ENCODE peak calls at places on chromosomes 13 and 19, in seven cellular contexts. Q, M, I, R, Y, U and T are unnamed samples.

GRCh38 chr19:40502647-40503046 is 35.8 kb downstream of the SPTBN4 start:
- DNase-seq in Q (no peak), M (peak), I (no peak), R (no peak), Y (peak), U (no peak), T (no peak)

GRCh38 chr19:32287086-32287485 is 58.3 kb upstream of the ZNF507 start:
- DNase-seq in Q (no peak), M (peak), I (no peak), R (no peak), Y (no peak), U (no peak), T (no peak)

GRCh38 chr19:44890366-44891015 is 563 bp upstream of the TOMM40 start:
- DNase-seq in Q (no peak), M (peak), I (peak), R (peak), Y (no peak), U (peak), T (peak)

GRCh38 chr13:94054159-94054558 is 425.3 kb downstream of the DCT start:
- DNase-seq in Q (no peak), M (no peak), I (no peak), R (no peak), Y (no peak), U (no peak), T (no peak)

GRCh38 chr19:50224986-50225747 is 21.7 kb downstream of the MYH14 start:
- DNase-seq in Q (peak), M (no peak), I (no peak), R (peak), Y (no peak), U (no peak), T (no peak)

GRCh38 chr19:55304279-55304978 is 20.6 kb downstream of the BRSK1 start:
- DNase-seq in Q (no peak), M (peak), I (peak), R (no peak), Y (peak), U (no peak), T (no peak)

GRCh38 chr19:7534531-7534980 is 961 bp upstream of the PNPLA6 start:
- DNase-seq in Q (peak), M (peak), I (peak), R (no peak), Y (peak), U (peak), T (peak)

GRCh38 chr19:58261968-58262921 is 16.5 kb upstream of the ZNF8 start:
- DNase-seq in Q (no peak), M (no peak), I (peak), R (no peak), Y (no peak), U (no peak), T (no peak)

GRCh38 chr13:48009298-48009697 is 8.2 kb upstream of the SUCLA2 start:
- DNase-seq in Q (no peak), M (peak), I (peak), R (no peak), Y (no peak), U (peak), T (no peak)

GRCh38 chr13:42017264-42017663 is 31.2 kb upstream of the DGKH start:
- DNase-seq in Q (no peak), M (no peak), I (no peak), R (no peak), Y (no peak), U (no peak), T (no peak)

GRCh38 chr13:20566424-20566916 is 487 bp upstream of the IFT88 start:
- DNase-seq in Q (no peak), M (no peak), I (peak), R (no peak), Y (no peak), U (peak), T (peak)

GRCh38 chr13:108572782-108573211 is 56.6 kb upstream of the MYO16 start:
- DNase-seq in Q (no peak), M (no peak), I (no peak), R (no peak), Y (no peak), U (no peak), T (no peak)

GRCh38 chr13:29369060-29369743 is 226.3 kb downstream of the SLC7A1 start:
- DNase-seq in Q (no peak), M (peak), I (peak), R (no peak), Y (no peak), U (no peak), T (peak)

GRCh38 chr19:14434543-14435319 is 1.6 kb downstream of the PKN1 start:
- DNase-seq in Q (peak), M (peak), I (peak), R (peak), Y (peak), U (peak), T (peak)

GRCh38 chr19:45569619-45570421 is 14.8 kb downstream of the OPA3 start:
- DNase-seq in Q (peak), M (peak), I (peak), R (peak), Y (peak), U (no peak), T (no peak)

GRCh38 chr13:74256969-74257368 is 122.8 kb upstream of the KLF12 start:
- DNase-seq in Q (no peak), M (peak), I (no peak), R (no peak), Y (no peak), U (no peak), T (no peak)

GRCh38 chr19:919157-920050 is 2.3 kb downstream of the KISS1R start:
- DNase-seq in Q (no peak), M (no peak), I (no peak), R (no peak), Y (no peak), U (no peak), T (no peak)

GRCh38 chr13:97307882-97308624 is 85.9 kb downstream of the MBNL2 start:
- DNase-seq in Q (no peak), M (peak), I (peak), R (peak), Y (no peak), U (no peak), T (peak)

GRCh38 chr13:101267656-101268055 is 148.7 kb downstream of the NALCN start:
- DNase-seq in Q (peak), M (no peak), I (peak), R (no peak), Y (no peak), U (no peak), T (no peak)

GRCh38 chr19:42295342-42295741 is 6.6 kb upstream of the PRR19 start:
- DNase-seq in Q (peak), M (no peak), I (no peak), R (no peak), Y (no peak), U (no peak), T (no peak)

GRCh38 chr19:49749055-49749716 is 13.9 kb downstream of the TSKS start:
- DNase-seq in Q (no peak), M (peak), I (no peak), R (no peak), Y (no peak), U (no peak), T (no peak)

GRCh38 chr19:44846455-44847143 is 502 bp downstream of the NECTIN2 start:
- DNase-seq in Q (peak), M (peak), I (peak), R (no peak), Y (no peak), U (no peak), T (no peak)

GRCh38 chr13:98133949-98134348 is 8.9 kb upstream of the FARP1 start:
- DNase-seq in Q (no peak), M (no peak), I (no peak), R (no peak), Y (no peak), U (no peak), T (no peak)

GRCh38 chr13:32330438-32330837 is 15.1 kb downstream of the BRCA2 start:
- DNase-seq in Q (no peak), M (peak), I (peak), R (no peak), Y (no peak), U (peak), T (no peak)

GRCh38 chr13:36343766-36344165 is 2.4 kb downstream of the SPART start:
- DNase-seq in Q (no peak), M (no peak), I (no peak), R (no peak), Y (no peak), U (no peak), T (no peak)

GRCh38 chr19:35349614-35350521 is 2.2 kb downstream of the FFAR1 start:
- DNase-seq in Q (no peak), M (no peak), I (no peak), R (no peak), Y (no peak), U (no peak), T (no peak)

GRCh38 chr13:103272770-103273169 is 206.6 kb upstream of the SLC10A2 start:
- DNase-seq in Q (no peak), M (no peak), I (peak), R (no peak), Y (no peak), U (no peak), T (no peak)

GRCh38 chr19:6481541-6482342 is at the start of gene DENND1C:
- DNase-seq in Q (peak), M (no peak), I (no peak), R (peak), Y (peak), U (no peak), T (no peak)

GRCh38 chr13:71578048-71578447 is 289.0 kb downstream of the DACH1 start:
- DNase-seq in Q (no peak), M (no peak), I (no peak), R (no peak), Y (no peak), U (no peak), T (peak)

GRCh38 chr13:65594255-65594654 is 1635.9 kb downstream of the PCDH9 start:
- DNase-seq in Q (no peak), M (peak), I (peak), R (no peak), Y (no peak), U (no peak), T (no peak)

DNA sequence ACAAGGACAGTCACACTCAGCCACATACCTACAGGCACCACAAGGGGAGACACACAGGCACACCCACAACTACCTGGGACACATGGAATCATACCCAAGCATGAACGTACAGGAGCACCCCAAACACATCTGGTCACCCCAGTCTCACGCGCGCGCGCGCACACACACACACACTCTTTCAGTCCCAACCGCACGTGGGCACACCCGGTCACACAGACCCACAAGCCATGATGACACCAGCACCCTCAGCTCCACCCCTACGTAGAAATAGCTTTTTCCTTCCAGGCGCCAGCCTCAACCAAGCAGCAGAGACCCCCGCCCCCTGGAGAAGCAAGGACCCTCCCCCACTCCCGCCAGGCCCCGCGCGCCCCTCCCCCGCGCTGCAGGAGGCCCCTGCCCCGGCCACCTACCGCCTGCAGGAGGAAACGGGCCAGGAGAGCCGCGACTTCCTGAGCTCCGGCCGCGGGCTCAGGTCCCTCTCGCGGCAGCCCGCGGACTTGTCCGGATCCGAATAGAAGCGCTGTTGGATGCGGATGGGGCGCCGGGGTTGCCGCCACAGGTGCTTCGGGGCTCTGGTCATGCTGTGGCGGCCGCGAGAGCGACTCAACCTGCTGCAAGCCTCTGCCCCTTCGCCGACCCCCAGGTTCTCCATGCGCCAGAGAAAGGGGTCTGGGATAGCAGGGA is 6.4 kb upstream of the PDE4C start:
- DNase-seq in Q (no peak), M (peak), I (no peak), R (no peak), Y (no peak), U (no peak), T (no peak)
- H3K4me3 ChIP-seq in Q (no peak), M (no peak), I (no peak), R (no peak), Y (no peak), U (no peak), T (no peak)

DNA sequence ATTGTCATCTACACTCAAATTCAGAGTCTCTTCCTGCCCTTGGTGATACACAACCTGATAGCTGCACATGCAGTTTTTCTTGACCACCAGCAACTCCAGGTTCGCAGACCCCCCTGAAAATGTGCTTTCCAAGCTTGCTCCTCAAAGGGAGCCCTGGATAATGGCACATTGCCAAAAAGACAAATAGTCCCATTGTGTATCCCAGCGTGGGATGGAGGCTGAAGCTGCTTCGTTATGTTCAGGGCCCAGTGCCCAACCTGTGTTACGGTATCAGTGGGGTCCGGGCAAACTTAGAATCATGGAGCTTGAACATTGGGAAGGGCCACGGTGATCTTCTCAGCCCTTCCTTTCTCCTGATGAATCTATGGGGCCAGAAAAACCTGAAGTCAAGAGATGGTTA is 173.0 kb downstream of the TEX29 start:
- DNase-seq in Q (no peak), M (no peak), I (no peak), R (no peak), Y (peak), U (no peak), T (no peak)
- TF ChIP-seq CTCF in Q (no peak), M (no peak), I (no peak), R (no peak), Y (no peak), U (no peak), T (no peak)

GRCh38 chr13:113584205-113584869 is at the start of gene TFDP1:
- DNase-seq in Q (peak), M (peak), I (peak), R (peak), Y (peak), U (peak), T (peak)
- H3K4me3 ChIP-seq in Q (peak), M (peak), I (peak), R (peak), Y (peak), U (peak), T (peak)

DNA sequence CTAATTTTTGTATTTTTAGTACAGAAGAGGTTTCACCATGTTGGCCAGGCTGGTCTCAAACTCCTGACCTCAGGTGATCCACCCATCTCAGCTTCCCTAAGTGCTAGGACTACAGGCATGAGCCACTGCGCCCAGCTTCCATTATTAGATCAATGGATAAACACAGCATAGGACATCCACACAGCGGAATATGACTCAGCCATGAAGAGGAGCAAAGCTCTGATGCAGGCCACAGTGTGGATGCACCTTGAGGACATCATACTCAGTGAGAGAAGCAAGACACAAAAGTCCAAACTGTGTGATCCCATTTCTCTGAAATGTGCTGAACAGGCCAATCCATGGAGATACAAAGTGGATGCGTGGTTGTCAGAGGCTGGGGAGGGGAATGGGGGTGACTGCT is 4.9 kb upstream of the ZBTB7A start:
- DNase-seq in Q (no peak), M (no peak), I (no peak), R (no peak), Y (no peak), U (no peak), T (no peak)
- TF ChIP-seq CTCF in Q (no peak), M (no peak), I (no peak), R (no peak), Y (no peak), U (no peak), T (no peak)